ENCODE peak calls at places on chromosomes 6 and 20, in nine cellular contexts. K is ovary, F is GM23248, V is breast epithelium, Q is fibroblast of lung, P is cardiac muscle cell, W is stomach, U is right atrium auricular region, A is IMR-90. B is an unnamed sample. For H3K4me1 and H3K9me3, the result is how much of the 10 kb centered on the place peaks cover.

GRCh38 chr6:3867616-3868502 is 18.7 kb downstream of the FAM50B start:
- DNase-seq in Q (peak), U (peak), W (no peak), K (no peak), A (peak), P (no peak), V (no peak), F (peak), B (peak)

GRCh38 chr6:2545351-2545750 is 205.4 kb downstream of the MYLK4 start:
- DNase-seq in U (no peak), P (no peak), A (no peak), K (no peak), V (no peak), Q (no peak), F (no peak), W (no peak), B (no peak)

GRCh38 chr20:13008761-13009681 is at the start of gene SPTLC3:
- DNase-seq in F (peak), K (peak), P (peak), V (peak), A (peak), W (peak), U (peak), Q (peak), B (no peak)

GRCh38 chr6:147654103-147654845 is 145.8 kb downstream of the SAMD5 start:
- DNase-seq in V (no peak), K (no peak), Q (peak), U (no peak), W (no peak), A (peak), P (no peak), F (no peak), B (no peak)

GRCh38 chr6:113073611-113074191 is 726.6 kb downstream of the RFPL4B start:
- DNase-seq in A (peak), U (no peak), Q (peak), W (no peak), F (peak), V (no peak), K (no peak), P (no peak), B (no peak)

GRCh38 chr6:34243901-34244884 is 4.6 kb downstream of the SMIM29 start:
- DNase-seq in F (peak), U (peak), P (no peak), W (peak), K (peak), A (peak), V (peak), Q (peak), B (no peak)

GRCh38 chr6:5104667-5105066 is 19.5 kb downstream of the PPP1R3G start:
- DNase-seq in V (no peak), P (no peak), A (no peak), W (no peak), U (no peak), Q (no peak), F (no peak), K (no peak), B (no peak)

GRCh38 chr6:40623931-40624330 is 36.8 kb upstream of the LRFN2 start:
- DNase-seq in P (no peak), U (no peak), K (no peak), A (no peak), W (no peak), V (no peak), Q (no peak), F (no peak), B (no peak)

GRCh38 chr6:34240329-34241248 is 3.9 kb downstream of the HMGA1 start:
- DNase-seq in P (no peak), V (peak), Q (no peak), A (no peak), F (no peak), W (no peak), U (no peak), K (no peak), B (no peak)

GRCh38 chr6:170080169-170080827 is 210.6 kb downstream of the DLL1 start:
- DNase-seq in W (peak), K (no peak), V (peak), P (no peak), U (peak), A (no peak), F (no peak), Q (no peak), B (no peak)

GRCh38 chr6:17281100-17281496 is at the start of gene RBM24:
- DNase-seq in U (no peak), P (peak), K (peak), Q (peak), F (peak), A (peak), W (peak), V (peak), B (no peak)

GRCh38 chr20:43662943-43663655 is 3.8 kb upstream of the MYBL2 start:
- DNase-seq in V (no peak), P (no peak), A (peak), W (no peak), F (peak), K (no peak), Q (no peak), U (no peak), B (no peak)

GRCh38 chr6:13235339-13235738 is 93.0 kb downstream of the TBC1D7 start:
- DNase-seq in P (no peak), Q (no peak), V (no peak), U (no peak), F (no peak), K (no peak), W (no peak), A (no peak), B (no peak)

GRCh38 chr20:25573288-25574251 is 11.8 kb downstream of the NINL start:
- DNase-seq in V (no peak), A (peak), Q (peak), F (peak), P (no peak), U (no peak), W (no peak), K (peak), B (no peak)

GRCh38 chr20:8913452-8913851 is 155.4 kb upstream of the PLCB4 start:
- DNase-seq in P (no peak), V (no peak), W (no peak), K (no peak), A (no peak), Q (no peak), F (no peak), U (no peak), B (no peak)

GRCh38 chr6:159042003-159042823 is 2.6 kb downstream of the TAGAP start:
- DNase-seq in K (peak), W (peak), P (peak), V (peak), F (peak), Q (peak), U (no peak), A (peak), B (peak)

GRCh38 chr20:10537850-10538480 is 102.9 kb downstream of the SLX4IP start:
- DNase-seq in Q (peak), P (no peak), K (no peak), U (no peak), F (peak), A (peak), V (no peak), W (no peak), B (no peak)

GRCh38 chr20:41306061-41306727 is 11.3 kb downstream of the ZHX3 start:
- DNase-seq in A (no peak), W (no peak), V (no peak), Q (no peak), F (no peak), K (no peak), U (no peak), P (no peak), B (no peak)

GRCh38 chr20:62088258-62089127 is 22.8 kb upstream of the TAF4 start:
- DNase-seq in K (no peak), V (no peak), A (peak), U (no peak), F (peak), P (no peak), W (no peak), Q (peak), B (no peak)

GRCh38 chr6:36912583-36912982 is 26.8 kb downstream of the C6orf89 start:
- DNase-seq in Q (peak), K (no peak), U (no peak), P (no peak), W (no peak), A (peak), F (peak), V (no peak), B (peak)

GRCh38 chr6:86942761-86943526 is 5.6 kb downstream of the HTR1E start:
- DNase-seq in K (no peak), P (no peak), V (no peak), W (no peak), U (no peak), F (no peak), A (no peak), Q (no peak), B (no peak)

DNA sequence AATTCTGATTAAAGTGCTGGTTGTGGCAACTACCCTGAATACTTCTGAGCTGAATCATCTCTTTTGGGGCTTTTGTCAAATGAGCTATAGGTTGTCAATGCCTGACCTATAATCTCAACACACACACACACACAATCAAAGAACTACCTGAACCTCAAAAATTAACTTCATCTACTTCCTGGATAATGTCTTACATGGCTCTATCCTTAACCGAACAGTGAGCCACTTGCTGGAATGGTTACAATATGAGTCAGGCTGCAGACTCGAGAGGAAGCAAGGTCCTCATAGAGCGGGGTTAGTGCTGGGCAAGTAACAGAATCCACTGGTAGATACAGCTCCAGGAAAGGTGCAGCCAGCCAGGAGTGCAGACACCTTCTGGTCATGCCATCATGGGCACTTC is 70.6 kb upstream of the DST start:
- DNase-seq in K (no peak), P (no peak), W (peak), A (peak), Q (peak), V (no peak), F (peak), U (peak), B (no peak)
- H3K4me1 ChIP-seq in K (under half), P (under half), W (under half), A (under half), Q (under half), V (under half), F (half or more), U (under half), B (under half)

DNA sequence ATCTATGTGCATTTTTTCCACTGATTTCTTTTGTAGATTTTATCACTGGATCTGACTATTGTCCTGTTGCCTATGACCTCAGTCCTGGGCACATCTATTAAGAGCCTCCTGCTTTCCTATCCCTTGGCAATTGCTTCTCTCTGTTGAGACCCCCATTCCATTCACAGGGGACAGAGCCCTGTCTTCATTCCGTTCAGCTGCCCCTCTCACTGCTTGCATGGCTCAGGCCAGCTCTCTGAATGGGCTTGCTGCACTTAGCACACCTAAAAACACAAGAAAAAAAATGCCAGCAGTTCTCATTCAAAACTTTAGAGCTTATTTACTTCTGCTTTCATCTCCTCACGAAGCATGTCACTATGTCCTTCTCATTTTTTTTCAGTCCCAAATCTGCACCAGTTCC is 616.6 kb downstream of the C6orf118 start:
- DNase-seq in K (no peak), Q (no peak), U (no peak), F (no peak), W (no peak), P (no peak), A (no peak), V (no peak), B (no peak)
- H3K9me3 ChIP-seq in K (under half), Q (under half), U (under half), F (under half), W (under half), P (under half), A (under half), V (under half), B (under half)

GRCh38 chr6:123811378-123811777 is 7.7 kb downstream of the NKAIN2 start:
- DNase-seq in P (no peak), U (no peak), V (no peak), Q (no peak), W (no peak), A (no peak), F (no peak), K (no peak), B (no peak)

GRCh38 chr6:123808556-123808955 is 4.9 kb downstream of the NKAIN2 start:
- DNase-seq in U (no peak), Q (no peak), F (no peak), A (no peak), P (no peak), K (no peak), W (no peak), V (no peak), B (no peak)

GRCh38 chr6:123810948-123811347 is 7.3 kb downstream of the NKAIN2 start:
- DNase-seq in F (no peak), A (no peak), P (no peak), V (no peak), Q (no peak), U (no peak), W (no peak), K (no peak), B (no peak)

GRCh38 chr6:123810214-123810613 is 6.5 kb downstream of the NKAIN2 start:
- DNase-seq in Q (no peak), K (no peak), V (no peak), P (no peak), F (no peak), W (no peak), U (no peak), A (no peak), B (no peak)

DNA sequence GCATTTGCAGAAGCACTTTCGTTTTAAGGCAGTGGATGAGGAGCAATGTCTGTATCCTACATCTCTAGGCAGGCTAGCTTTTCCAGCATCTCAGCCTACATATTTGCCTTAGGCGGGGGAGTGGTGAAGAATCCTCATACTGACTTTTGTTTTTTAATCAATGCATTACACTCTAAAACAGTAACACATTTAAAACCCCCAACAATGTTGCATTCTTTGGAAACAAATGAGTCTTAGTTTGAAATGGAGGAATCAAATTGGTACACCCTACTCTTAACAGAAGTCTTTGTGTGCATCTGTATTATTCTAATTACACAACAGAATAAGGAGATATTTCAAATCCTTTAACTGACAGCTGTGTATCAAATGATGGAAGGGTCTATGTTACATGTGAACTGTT is 9.0 kb downstream of the NKAIN2 start:
- DNase-seq in A (no peak), W (no peak), V (no peak), P (no peak), U (no peak), K (no peak), Q (no peak), F (no peak), B (no peak)
- H3K27ac ChIP-seq in A (no peak), W (no peak), V (no peak), P (no peak), U (no peak), K (no peak), Q (no peak), F (no peak), B (no peak)

GRCh38 chr6:24933868-24934401 is 1.8 kb downstream of the RIPOR2 start:
- DNase-seq in U (no peak), K (no peak), Q (no peak), F (peak), P (peak), V (no peak), W (no peak), A (no peak), B (peak)

GRCh38 chr6:24933266-24933665 is 2.5 kb downstream of the RIPOR2 start:
- DNase-seq in Q (no peak), V (no peak), P (no peak), W (no peak), K (no peak), U (no peak), F (no peak), A (no peak), B (no peak)

GRCh38 chr6:24935753-24936152 is at the start of gene RIPOR2:
- DNase-seq in Q (no peak), W (peak), V (no peak), F (no peak), A (no peak), K (no peak), U (no peak), P (peak), B (peak)

GRCh38 chr6:24936641-24937317 is 1.0 kb upstream of the RIPOR2 start:
- DNase-seq in Q (no peak), K (no peak), V (no peak), A (peak), W (no peak), U (no peak), F (peak), P (no peak), B (peak)

GRCh38 chr6:24935323-24935722 is 437 bp downstream of the RIPOR2 start:
- DNase-seq in U (no peak), W (no peak), F (no peak), K (no peak), A (peak), Q (no peak), P (no peak), V (no peak), B (no peak)
- H3K4me1 ChIP-seq in U (under half), W (half or more), F (under half), K (under half), A (under half), Q (under half), P (under half), V (under half), B (half or more)

DNA sequence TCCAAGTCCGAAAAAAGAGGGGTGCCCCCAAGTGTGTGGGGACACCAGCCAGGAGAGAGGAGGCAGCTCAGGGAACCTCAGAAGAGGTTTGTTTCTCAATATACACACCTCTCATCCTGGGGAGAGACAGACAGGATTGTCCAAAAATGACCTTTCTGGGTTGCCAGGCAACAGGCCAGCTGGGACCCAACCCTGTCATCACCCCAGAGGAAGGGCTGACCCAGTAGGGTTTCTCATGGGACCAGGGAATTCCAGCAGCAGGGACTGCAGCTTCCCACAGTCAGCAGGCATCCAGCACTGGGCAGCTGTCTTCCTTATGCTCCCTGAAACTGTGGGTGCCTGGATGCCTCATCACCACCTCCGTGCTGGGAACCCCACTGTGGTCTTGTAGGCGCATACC is 1.3 kb downstream of the C20orf202 start:
- DNase-seq in F (no peak), V (no peak), Q (no peak), K (no peak), W (no peak), P (no peak), A (no peak), U (no peak), B (no peak)
- H3K9me3 ChIP-seq in F (under half), V (under half), Q (under half), K (under half), W (under half), P (under half), A (under half), U (under half), B (under half)

DNA sequence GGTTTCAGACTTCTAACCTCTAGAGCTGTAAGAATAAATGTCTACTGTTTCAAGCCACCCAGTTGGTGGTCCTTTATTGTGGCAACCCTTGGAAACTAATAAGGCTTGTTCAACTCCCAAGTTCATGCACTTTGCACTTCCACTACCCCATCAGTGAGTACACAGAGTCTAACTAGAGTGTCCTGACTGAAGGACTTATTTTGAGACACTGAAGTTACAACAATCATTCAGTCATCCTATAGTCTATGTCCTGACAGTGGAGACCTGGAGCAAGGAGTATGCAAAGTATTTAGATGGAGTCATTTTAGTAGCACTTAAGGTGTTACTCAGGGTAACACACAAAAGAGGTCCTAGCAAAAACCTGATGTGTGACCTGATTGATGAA is 62.6 kb downstream of the VGLL2 start:
- DNase-seq in A (no peak), V (no peak), P (no peak), K (no peak), U (no peak), Q (no peak), F (no peak), W (no peak), B (no peak)
- H3K27ac ChIP-seq in A (no peak), V (no peak), P (no peak), K (no peak), U (no peak), Q (no peak), F (no peak), W (no peak), B (no peak)